ENCODE peak calls at places on chromosomes 4 and X, in nine cellular contexts. F is activated CD4-positive, alpha-beta T cell treated with anti-CD3 and anti-CD28 coated beads, Interleukin-2, amount 50 U/mL, for 1 hour; D is mucosa of descending colon; Y is NAMALWA; B is NCI-H748 treated with DMSO at 0.1 percent for 48 hours; O is HT1080; P is NCI-H510A treated with DMSO at 0.1 percent for 48 hours; C is activated naive CD4-positive, alpha-beta T cell treated with anti-CD3 and anti-CD28 coated beads for 36 hours; K is endothelial cell. J is an unnamed sample.
A peak's percentile ranks its signal among the peaks of the same experiment; 100 is the strongest.

GRCh38 chrX:17964871-17965270 is 103.8 kb upstream of the RAI2 start:
- DNase-seq in F (no peak), D (no peak), Y (no peak), B (no peak), O (no peak), P (no peak), C (no peak), K (no peak), J (no peak)

GRCh38 chrX:44012484-44013096 is 39.4 kb upstream of the NDP start:
- DNase-seq in F (no peak), D (peak; percentile 45), Y (no peak), B (no peak), O (peak; percentile 98), P (no peak), C (peak; percentile 64), K (no peak), J (peak; percentile 18)

GRCh38 chr4:106987314-106987713 is 48.8 kb downstream of the DKK2 start:
- DNase-seq in F (no peak), D (no peak), Y (no peak), B (no peak), O (no peak), P (no peak), C (no peak), K (no peak), J (no peak)

GRCh38 chr4:55409468-55410171 is 13.9 kb downstream of the TMEM165 start:
- DNase-seq in F (no peak), D (no peak), Y (peak; percentile 63), B (no peak), O (no peak), P (no peak), C (no peak), K (no peak), J (no peak)

GRCh38 chr4:130183796-130184195 is 1087.8 kb downstream of the C4orf33 start:
- DNase-seq in F (no peak), D (no peak), Y (no peak), B (no peak), O (no peak), P (no peak), C (no peak), K (no peak), J (no peak)

GRCh38 chr4:32000846-32001488 is 1280.8 kb downstream of the PCDH7 start:
- DNase-seq in F (no peak), D (no peak), Y (no peak), B (no peak), O (no peak), P (no peak), C (no peak), K (no peak), J (no peak)

GRCh38 chr4:138650917-138651564 is 364.5 kb upstream of the NOCT start:
- DNase-seq in F (no peak), D (no peak), Y (no peak), B (no peak), O (peak; percentile 93), P (no peak), C (no peak), K (no peak), J (no peak)

GRCh38 chrX:10749113-10749512 is 128.7 kb upstream of the MID1 start:
- DNase-seq in F (no peak), D (no peak), Y (no peak), B (no peak), O (peak; percentile 38), P (no peak), C (no peak), K (no peak), J (no peak)

GRCh38 chrX:45479196-45479834 is 278.6 kb upstream of the DIPK2B start:
- DNase-seq in F (no peak), D (no peak), Y (no peak), B (no peak), O (peak; percentile 91), P (no peak), C (no peak), K (no peak), J (no peak)

GRCh38 chrX:95885074-95885473 is 799.6 kb upstream of the DIAPH2 start:
- DNase-seq in F (no peak), D (no peak), Y (no peak), B (no peak), O (no peak), P (no peak), C (no peak), K (no peak), J (peak; percentile 56)

GRCh38 chr4:8272472-8273428 is 3.2 kb downstream of the HTRA3 start:
- DNase-seq in F (no peak), D (no peak), Y (no peak), B (no peak), O (no peak), P (no peak), C (no peak), K (no peak), J (peak; percentile 86)

GRCh38 chr4:172740434-172740833 is 428.2 kb upstream of the GALNT7 start:
- DNase-seq in F (no peak), D (no peak), Y (no peak), B (no peak), O (no peak), P (no peak), C (no peak), K (no peak), J (no peak)

GRCh38 chrX:49166914-49167739 is 4.6 kb downstream of the MAGIX start:
- DNase-seq in F (peak; percentile 64), D (peak; percentile 84), Y (peak; percentile 61), B (no peak), O (peak; percentile 97), P (peak; percentile 49), C (peak; percentile 69), K (no peak), J (peak; percentile 89)